ENCODE peak calls at places on chromosomes 11 and 22, in eight cellular contexts. One of them, this sample, is unnamed. For H3K4me1, the result is how much of the 10 kb centered on the place peaks cover.

GRCh38 chr22:19874307-19875060 is 19.8 kb upstream of the GNB1L start:
- DNase-seq in heart left ventricle: peak
- DNase-seq in IMR-90: no peak
- DNase-seq in gastrocnemius medialis: peak
- DNase-seq in CD8-positive, alpha-beta memory T cell: peak
- DNase-seq in thoracic aorta: no peak
- DNase-seq in breast epithelium: peak
- DNase-seq in fibroblast of lung: peak
- DNase-seq in this sample: no peak

GRCh38 chr11:45094958-45095690 is 51.3 kb upstream of the PRDM11 start:
- DNase-seq in gastrocnemius medialis: no peak
- DNase-seq in thoracic aorta: no peak
- DNase-seq in heart left ventricle: peak
- DNase-seq in breast epithelium: no peak
- DNase-seq in fibroblast of lung: no peak
- DNase-seq in CD8-positive, alpha-beta memory T cell: no peak
- DNase-seq in IMR-90: no peak
- DNase-seq in this sample: no peak

GRCh38 chr22:22201185-22201924 is 43.2 kb upstream of the VPREB1 start:
- DNase-seq in gastrocnemius medialis: no peak
- DNase-seq in IMR-90: peak
- DNase-seq in CD8-positive, alpha-beta memory T cell: peak
- DNase-seq in heart left ventricle: no peak
- DNase-seq in thoracic aorta: no peak
- DNase-seq in breast epithelium: peak
- DNase-seq in fibroblast of lung: no peak
- DNase-seq in this sample: no peak

GRCh38 chr22:35397095-35397904 is 2.6 kb upstream of the MCM5 start:
- DNase-seq in gastrocnemius medialis: no peak
- DNase-seq in fibroblast of lung: peak
- DNase-seq in breast epithelium: no peak
- DNase-seq in heart left ventricle: no peak
- DNase-seq in thoracic aorta: no peak
- DNase-seq in IMR-90: peak
- DNase-seq in CD8-positive, alpha-beta memory T cell: no peak
- DNase-seq in this sample: peak

GRCh38 chr11:132062541-132062940 is 692.1 kb downstream of the NTM start:
- DNase-seq in heart left ventricle: no peak
- DNase-seq in thoracic aorta: no peak
- DNase-seq in fibroblast of lung: peak
- DNase-seq in breast epithelium: no peak
- DNase-seq in gastrocnemius medialis: no peak
- DNase-seq in CD8-positive, alpha-beta memory T cell: no peak
- DNase-seq in IMR-90: peak
- DNase-seq in this sample: no peak

GRCh38 chr11:116513278-116513823 is 259.4 kb downstream of the BUD13 start:
- DNase-seq in IMR-90: no peak
- DNase-seq in CD8-positive, alpha-beta memory T cell: no peak
- DNase-seq in gastrocnemius medialis: no peak
- DNase-seq in breast epithelium: no peak
- DNase-seq in heart left ventricle: no peak
- DNase-seq in fibroblast of lung: no peak
- DNase-seq in thoracic aorta: no peak
- DNase-seq in this sample: no peak

GRCh38 chr11:61454520-61454919 is 24.6 kb downstream of the SDHAF2 start:
- DNase-seq in breast epithelium: no peak
- DNase-seq in IMR-90: no peak
- DNase-seq in thoracic aorta: no peak
- DNase-seq in CD8-positive, alpha-beta memory T cell: no peak
- DNase-seq in gastrocnemius medialis: no peak
- DNase-seq in heart left ventricle: no peak
- DNase-seq in fibroblast of lung: no peak
- DNase-seq in this sample: no peak

GRCh38 chr11:114058026-114058706 is 1.3 kb upstream of the ZBTB16 start:
- DNase-seq in heart left ventricle: no peak
- DNase-seq in breast epithelium: peak
- DNase-seq in IMR-90: no peak
- DNase-seq in gastrocnemius medialis: peak
- DNase-seq in fibroblast of lung: no peak
- DNase-seq in CD8-positive, alpha-beta memory T cell: no peak
- DNase-seq in thoracic aorta: no peak
- DNase-seq in this sample: no peak

GRCh38 chr22:31585161-31585859 is 76.7 kb downstream of the PISD start:
- DNase-seq in breast epithelium: no peak
- DNase-seq in IMR-90: peak
- DNase-seq in CD8-positive, alpha-beta memory T cell: no peak
- DNase-seq in heart left ventricle: no peak
- DNase-seq in fibroblast of lung: peak
- DNase-seq in thoracic aorta: no peak
- DNase-seq in gastrocnemius medialis: no peak
- DNase-seq in this sample: no peak

GRCh38 chr11:8381871-8382396 is 118.3 kb upstream of the LMO1 start:
- DNase-seq in fibroblast of lung: no peak
- DNase-seq in heart left ventricle: no peak
- DNase-seq in thoracic aorta: no peak
- DNase-seq in IMR-90: no peak
- DNase-seq in gastrocnemius medialis: no peak
- DNase-seq in breast epithelium: no peak
- DNase-seq in CD8-positive, alpha-beta memory T cell: no peak
- DNase-seq in this sample: no peak

GRCh38 chr11:133698654-133699053 is 146.7 kb downstream of the SPATA19 start:
- DNase-seq in heart left ventricle: no peak
- DNase-seq in thoracic aorta: no peak
- DNase-seq in breast epithelium: no peak
- DNase-seq in IMR-90: no peak
- DNase-seq in CD8-positive, alpha-beta memory T cell: no peak
- DNase-seq in gastrocnemius medialis: no peak
- DNase-seq in fibroblast of lung: no peak
- DNase-seq in this sample: no peak

GRCh38 chr11:68541983-68542382 is 81.4 kb downstream of the PPP6R3 start:
- DNase-seq in fibroblast of lung: peak
- DNase-seq in IMR-90: no peak
- DNase-seq in breast epithelium: no peak
- DNase-seq in heart left ventricle: no peak
- DNase-seq in CD8-positive, alpha-beta memory T cell: no peak
- DNase-seq in gastrocnemius medialis: no peak
- DNase-seq in thoracic aorta: no peak
- DNase-seq in this sample: peak

GRCh38 chr11:94740975-94741707 is 27.0 kb upstream of the AMOTL1 start:
- DNase-seq in gastrocnemius medialis: peak
- DNase-seq in breast epithelium: peak
- DNase-seq in IMR-90: peak
- DNase-seq in thoracic aorta: no peak
- DNase-seq in heart left ventricle: peak
- DNase-seq in fibroblast of lung: peak
- DNase-seq in CD8-positive, alpha-beta memory T cell: no peak
- DNase-seq in this sample: peak

GRCh38 chr11:58726594-58727414 is 4.9 kb downstream of the GLYAT start:
- DNase-seq in fibroblast of lung: no peak
- DNase-seq in gastrocnemius medialis: no peak
- DNase-seq in thoracic aorta: no peak
- DNase-seq in heart left ventricle: no peak
- DNase-seq in IMR-90: no peak
- DNase-seq in breast epithelium: no peak
- DNase-seq in CD8-positive, alpha-beta memory T cell: no peak
- DNase-seq in this sample: no peak

GRCh38 chr11:35013514-35014191 is 97.2 kb downstream of the PDHX start:
- DNase-seq in heart left ventricle: no peak
- DNase-seq in CD8-positive, alpha-beta memory T cell: peak
- DNase-seq in fibroblast of lung: peak
- DNase-seq in gastrocnemius medialis: no peak
- DNase-seq in thoracic aorta: no peak
- DNase-seq in IMR-90: no peak
- DNase-seq in breast epithelium: no peak
- DNase-seq in this sample: no peak

GRCh38 chr11:3723014-3723708 is 52.0 kb upstream of the CHRNA10 start:
- DNase-seq in thoracic aorta: no peak
- DNase-seq in gastrocnemius medialis: no peak
- DNase-seq in heart left ventricle: no peak
- DNase-seq in fibroblast of lung: peak
- DNase-seq in breast epithelium: no peak
- DNase-seq in IMR-90: peak
- DNase-seq in CD8-positive, alpha-beta memory T cell: no peak
- DNase-seq in this sample: peak

GRCh38 chr11:36730761-36731160 is 132.7 kb upstream of the RAG2 start:
- DNase-seq in gastrocnemius medialis: no peak
- DNase-seq in IMR-90: no peak
- DNase-seq in fibroblast of lung: no peak
- DNase-seq in thoracic aorta: no peak
- DNase-seq in breast epithelium: no peak
- DNase-seq in heart left ventricle: no peak
- DNase-seq in CD8-positive, alpha-beta memory T cell: no peak
- DNase-seq in this sample: no peak

GRCh38 chr11:18907391-18907790 is 31.8 kb downstream of the MRGPRX1 start:
- DNase-seq in thoracic aorta: no peak
- DNase-seq in IMR-90: no peak
- DNase-seq in CD8-positive, alpha-beta memory T cell: no peak
- DNase-seq in breast epithelium: no peak
- DNase-seq in gastrocnemius medialis: no peak
- DNase-seq in fibroblast of lung: no peak
- DNase-seq in heart left ventricle: no peak
- DNase-seq in this sample: no peak

GRCh38 chr11:18912883-18913282 is 26.3 kb downstream of the MRGPRX1 start:
- DNase-seq in CD8-positive, alpha-beta memory T cell: no peak
- DNase-seq in IMR-90: no peak
- DNase-seq in thoracic aorta: no peak
- DNase-seq in breast epithelium: no peak
- DNase-seq in heart left ventricle: no peak
- DNase-seq in fibroblast of lung: no peak
- DNase-seq in gastrocnemius medialis: no peak
- DNase-seq in this sample: no peak
- H3K4me1 ChIP-seq in CD8-positive, alpha-beta memory T cell: under half
- H3K4me1 ChIP-seq in IMR-90: under half
- H3K4me1 ChIP-seq in thoracic aorta: under half
- H3K4me1 ChIP-seq in breast epithelium: under half
- H3K4me1 ChIP-seq in heart left ventricle: under half
- H3K4me1 ChIP-seq in fibroblast of lung: under half
- H3K4me1 ChIP-seq in gastrocnemius medialis: under half
- H3K4me1 ChIP-seq in this sample: under half

DNA sequence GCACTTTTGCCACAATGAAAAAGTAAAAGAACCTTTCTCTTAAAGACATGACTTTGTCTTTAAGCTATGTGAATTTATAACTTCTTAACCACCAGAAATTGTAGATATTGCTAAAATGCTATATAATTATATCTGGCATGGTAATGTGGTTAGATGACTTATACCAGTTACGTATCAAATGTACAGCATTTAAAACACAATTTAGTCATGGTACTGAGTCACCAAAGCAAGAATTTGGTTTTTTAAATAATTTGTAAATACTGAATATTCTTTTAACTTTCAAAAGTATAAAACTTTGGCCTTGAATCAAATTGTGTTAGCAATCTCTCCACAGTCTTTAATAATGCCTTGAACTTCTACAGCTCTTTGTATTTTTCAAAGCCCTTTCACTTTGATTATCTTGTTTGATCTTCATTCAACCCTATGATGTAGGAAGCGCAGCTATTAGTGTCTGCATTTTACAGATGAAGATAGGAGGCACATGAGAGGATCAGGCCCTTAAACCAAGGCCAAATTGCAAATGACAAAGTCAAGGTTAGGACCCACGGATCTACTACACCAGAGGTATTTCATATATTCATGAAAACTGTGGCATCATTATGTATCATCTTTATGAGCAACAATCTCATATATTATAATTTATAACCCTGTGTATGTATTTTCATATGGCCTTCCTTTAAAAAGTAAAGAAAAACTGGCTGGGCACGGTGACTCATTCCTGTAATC is 4.4 kb upstream of the SYTL2 start:
- DNase-seq in IMR-90: peak
- DNase-seq in breast epithelium: no peak
- DNase-seq in heart left ventricle: no peak
- DNase-seq in gastrocnemius medialis: no peak
- DNase-seq in fibroblast of lung: peak
- DNase-seq in CD8-positive, alpha-beta memory T cell: no peak
- DNase-seq in thoracic aorta: no peak
- DNase-seq in this sample: no peak
- H3K27ac ChIP-seq in IMR-90: peak
- H3K27ac ChIP-seq in breast epithelium: no peak
- H3K27ac ChIP-seq in heart left ventricle: no peak
- H3K27ac ChIP-seq in gastrocnemius medialis: no peak
- H3K27ac ChIP-seq in fibroblast of lung: peak
- H3K27ac ChIP-seq in CD8-positive, alpha-beta memory T cell: no peak
- H3K27ac ChIP-seq in thoracic aorta: no peak
- H3K27ac ChIP-seq in this sample: no peak

GRCh38 chr11:2446590-2447252 is 1.9 kb downstream of the KCNQ1 start:
- DNase-seq in fibroblast of lung: no peak
- DNase-seq in heart left ventricle: peak
- DNase-seq in IMR-90: no peak
- DNase-seq in gastrocnemius medialis: no peak
- DNase-seq in breast epithelium: no peak
- DNase-seq in CD8-positive, alpha-beta memory T cell: peak
- DNase-seq in thoracic aorta: no peak
- DNase-seq in this sample: no peak
- H3K4me3 ChIP-seq in fibroblast of lung: no peak
- H3K4me3 ChIP-seq in heart left ventricle: no peak
- H3K4me3 ChIP-seq in IMR-90: no peak
- H3K4me3 ChIP-seq in gastrocnemius medialis: peak
- H3K4me3 ChIP-seq in breast epithelium: no peak
- H3K4me3 ChIP-seq in CD8-positive, alpha-beta memory T cell: peak
- H3K4me3 ChIP-seq in thoracic aorta: peak
- H3K4me3 ChIP-seq in this sample: no peak

GRCh38 chr22:26485991-26486390 is 2.3 kb downstream of the SRRD start:
- DNase-seq in fibroblast of lung: no peak
- DNase-seq in breast epithelium: no peak
- DNase-seq in heart left ventricle: no peak
- DNase-seq in IMR-90: no peak
- DNase-seq in thoracic aorta: no peak
- DNase-seq in CD8-positive, alpha-beta memory T cell: no peak
- DNase-seq in gastrocnemius medialis: no peak
- DNase-seq in this sample: no peak

GRCh38 chr22:26487996-26488395 is 4.3 kb downstream of the SRRD start:
- DNase-seq in breast epithelium: no peak
- DNase-seq in thoracic aorta: no peak
- DNase-seq in CD8-positive, alpha-beta memory T cell: no peak
- DNase-seq in fibroblast of lung: no peak
- DNase-seq in heart left ventricle: no peak
- DNase-seq in gastrocnemius medialis: no peak
- DNase-seq in IMR-90: no peak
- DNase-seq in this sample: no peak

GRCh38 chr22:26484360-26484706 is 656 bp downstream of the SRRD start:
- DNase-seq in CD8-positive, alpha-beta memory T cell: peak
- DNase-seq in thoracic aorta: no peak
- DNase-seq in gastrocnemius medialis: no peak
- DNase-seq in breast epithelium: no peak
- DNase-seq in heart left ventricle: no peak
- DNase-seq in IMR-90: peak
- DNase-seq in fibroblast of lung: no peak
- DNase-seq in this sample: no peak

GRCh38 chr22:26485013-26485412 is 1.3 kb downstream of the SRRD start:
- DNase-seq in gastrocnemius medialis: no peak
- DNase-seq in CD8-positive, alpha-beta memory T cell: no peak
- DNase-seq in thoracic aorta: no peak
- DNase-seq in heart left ventricle: no peak
- DNase-seq in IMR-90: no peak
- DNase-seq in breast epithelium: no peak
- DNase-seq in fibroblast of lung: no peak
- DNase-seq in this sample: no peak

DNA sequence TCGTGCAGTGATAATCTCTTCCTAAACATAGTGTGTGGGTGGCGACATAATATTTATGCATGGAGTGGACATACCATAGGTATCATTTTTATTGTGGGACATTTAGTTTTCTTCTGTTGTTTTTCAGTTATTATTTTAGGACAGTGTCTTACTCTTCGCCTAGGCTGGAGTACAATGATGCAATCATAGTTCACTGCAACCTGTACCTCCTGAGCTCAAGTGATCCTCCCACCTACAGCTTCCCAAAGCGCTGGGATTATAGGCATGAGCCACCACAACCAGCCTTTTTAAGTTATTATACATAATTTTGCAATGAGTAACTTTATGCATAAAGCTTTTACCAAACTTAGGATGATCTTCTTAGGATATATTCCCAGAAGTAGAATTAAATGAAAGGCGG is 2.7 kb downstream of the SRRD start:
- DNase-seq in fibroblast of lung: no peak
- DNase-seq in heart left ventricle: no peak
- DNase-seq in CD8-positive, alpha-beta memory T cell: no peak
- DNase-seq in gastrocnemius medialis: no peak
- DNase-seq in breast epithelium: no peak
- DNase-seq in IMR-90: no peak
- DNase-seq in thoracic aorta: no peak
- DNase-seq in this sample: no peak
- H3K4me1 ChIP-seq in fibroblast of lung: under half
- H3K4me1 ChIP-seq in heart left ventricle: under half
- H3K4me1 ChIP-seq in CD8-positive, alpha-beta memory T cell: under half
- H3K4me1 ChIP-seq in gastrocnemius medialis: under half
- H3K4me1 ChIP-seq in breast epithelium: under half
- H3K4me1 ChIP-seq in IMR-90: under half
- H3K4me1 ChIP-seq in thoracic aorta: under half
- H3K4me1 ChIP-seq in this sample: under half